ENCODE peak calls at places on chromosome 14, in eight cellular contexts. F is SJCRH30; T is H1; N is H9; O is stomach; E is aorta; A is lower lobe of right lung; I is CD4-positive, CD25-positive, alpha-beta regulatory T cell. S is an unnamed sample. For H3K4me1, the result is how much of the 10 kb centered on the place peaks cover.

GRCh38 chr14:65169351-65169750 is 67.0 kb upstream of the MAX start:
- DNase-seq in A (no peak), N (no peak), I (peak), T (no peak), E (no peak), O (no peak), F (no peak), S (no peak)

GRCh38 chr14:78448483-78449094 is 278.4 kb downstream of the NRXN3 start:
- DNase-seq in F (peak), T (peak), A (no peak), I (peak), O (peak), N (peak), E (no peak), S (peak)

GRCh38 chr14:64997108-64997794 is 10.6 kb downstream of the FNTB start:
- DNase-seq in A (no peak), T (no peak), E (no peak), F (no peak), I (no peak), N (no peak), O (no peak), S (no peak)

GRCh38 chr14:73717247-73717646 is 3.1 kb upstream of the PNMA1 start:
- DNase-seq in F (peak), E (no peak), T (no peak), A (no peak), N (no peak), I (no peak), O (no peak), S (peak)

GRCh38 chr14:65069874-65070709 is 32.2 kb downstream of the MAX start:
- DNase-seq in A (peak), O (peak), F (no peak), T (no peak), E (no peak), N (no peak), I (no peak), S (no peak)

GRCh38 chr14:74652541-74652940 is 40.5 kb upstream of the LTBP2 start:
- DNase-seq in F (peak), A (no peak), T (no peak), E (no peak), N (no peak), I (no peak), O (no peak), S (peak)

GRCh38 chr14:44962573-44963528 is 861 bp downstream of the TOGARAM1 start:
- DNase-seq in T (no peak), I (peak), N (no peak), F (peak), E (peak), O (peak), A (peak), S (no peak)

GRCh38 chr14:24329736-24330135 is 5.1 kb downstream of the ADCY4 start:
- DNase-seq in E (peak), N (no peak), I (no peak), A (peak), T (no peak), O (peak), F (no peak), S (no peak)

GRCh38 chr14:67265131-67265530 is 23.9 kb downstream of the PALS1 start:
- DNase-seq in O (no peak), A (no peak), F (no peak), E (no peak), I (no peak), N (no peak), T (no peak), S (no peak)

GRCh38 chr14:88568196-88568595 is 5.4 kb downstream of the ZC3H14 start:
- DNase-seq in N (no peak), F (no peak), A (no peak), E (no peak), T (no peak), O (no peak), I (no peak), S (no peak)

GRCh38 chr14:100340454-100340813 is 17.3 kb downstream of the SLC25A47 start:
- DNase-seq in I (no peak), E (no peak), N (no peak), O (no peak), A (no peak), T (no peak), F (no peak), S (no peak)

GRCh38 chr14:88184956-88185355 is 138.1 kb downstream of the KCNK10 start:
- DNase-seq in I (no peak), A (no peak), E (no peak), T (no peak), N (no peak), F (no peak), O (no peak), S (no peak)

GRCh38 chr14:104970231-104971068 is 7.7 kb downstream of the AHNAK2 start:
- DNase-seq in I (no peak), O (peak), E (peak), T (no peak), A (peak), F (peak), N (peak), S (peak)

DNA sequence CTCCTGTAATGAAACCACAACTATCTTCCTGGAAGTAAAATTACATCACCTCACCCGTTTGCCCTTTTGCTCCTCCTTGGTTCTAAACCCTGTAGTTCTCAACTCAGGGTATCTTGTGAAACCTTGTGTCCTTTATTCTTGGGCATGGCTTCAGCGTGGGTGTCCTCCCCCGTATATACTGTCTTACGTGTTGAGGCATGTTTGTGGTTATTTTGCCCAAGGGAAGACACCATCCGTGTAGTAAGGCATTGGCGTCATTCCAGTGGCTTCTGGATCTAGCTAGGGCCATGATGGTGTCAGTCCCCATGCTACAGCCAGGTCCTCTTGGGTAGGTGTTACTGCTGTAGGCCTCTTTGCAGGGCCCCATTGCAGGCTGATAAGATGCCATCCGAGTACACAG is 115.4 kb downstream of the ZFP36L1 start:
- DNase-seq in N (no peak), F (no peak), A (no peak), I (no peak), E (no peak), T (no peak), O (no peak), S (no peak)
- H3K4me1 ChIP-seq in N (under half), F (under half), A (under half), I (under half), E (under half), T (under half), O (half or more), S (under half)

DNA sequence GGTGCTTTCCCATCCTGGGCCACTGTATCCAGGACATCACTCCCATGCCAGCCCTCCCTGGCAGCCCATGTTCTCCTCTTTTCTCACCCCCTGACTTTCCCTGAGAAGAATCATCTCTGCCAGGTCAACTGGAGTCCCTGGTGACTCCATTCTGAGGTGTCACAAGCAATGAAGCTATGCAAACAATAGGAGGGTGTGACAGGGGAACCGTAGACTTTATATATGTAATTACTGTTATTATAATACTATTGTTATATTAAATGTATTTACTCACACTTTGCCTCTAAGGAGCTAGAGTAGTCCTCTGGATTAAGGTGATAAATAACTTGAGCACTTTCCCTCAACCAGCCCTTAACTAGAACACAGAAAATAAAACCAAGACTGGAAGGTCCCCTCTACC is 9.2 kb downstream of the ZNF219 start:
- DNase-seq in A (no peak), O (no peak), F (no peak), N (no peak), T (no peak), E (no peak), I (no peak), S (no peak)
- H3K4me1 ChIP-seq in A (under half), O (under half), F (under half), N (under half), T (under half), E (under half), I (under half), S (under half)

GRCh38 chr14:68291820-68292219 is 472.2 kb downstream of the RAD51B start:
- DNase-seq in O (no peak), I (no peak), F (peak), T (peak), N (peak), A (no peak), E (no peak), S (peak)
- H3K4me1 ChIP-seq in O (under half), I (under half), F (under half), T (under half), N (under half), A (under half), E (under half), S (under half)

GRCh38 chr14:51441001-51441400 is 201.0 kb downstream of the TMX1 start:
- DNase-seq in F (no peak), E (no peak), A (no peak), O (no peak), I (no peak), N (no peak), T (no peak), S (no peak)
- H3K4me1 ChIP-seq in F (under half), E (under half), A (under half), O (under half), I (under half), N (under half), T (under half), S (under half)

GRCh38 chr14:54647378-54647777 is 80.5 kb downstream of the SAMD4A start:
- DNase-seq in N (no peak), T (no peak), A (no peak), I (no peak), O (no peak), F (no peak), E (no peak), S (no peak)

GRCh38 chr14:54642950-54643695 is 76.2 kb downstream of the SAMD4A start:
- DNase-seq in T (peak), O (no peak), F (no peak), E (no peak), I (peak), N (no peak), A (no peak), S (no peak)

GRCh38 chr14:54650331-54651017 is 83.5 kb downstream of the SAMD4A start:
- DNase-seq in E (peak), F (peak), T (no peak), A (peak), I (no peak), N (no peak), O (no peak), S (no peak)

GRCh38 chr14:54643696-54644176 is 76.8 kb downstream of the SAMD4A start:
- DNase-seq in E (no peak), F (no peak), I (no peak), N (no peak), A (no peak), O (no peak), T (no peak), S (no peak)

GRCh38 chr14:54646576-54647130 is 79.7 kb downstream of the SAMD4A start:
- DNase-seq in N (no peak), O (no peak), T (no peak), E (no peak), A (no peak), I (no peak), F (no peak), S (no peak)
- H3K4me1 ChIP-seq in N (under half), O (under half), T (under half), E (under half), A (under half), I (under half), F (under half), S (under half)

GRCh38 chr14:103135333-103136075 is 12.2 kb downstream of the TNFAIP2 start:
- DNase-seq in A (no peak), I (no peak), N (no peak), F (no peak), O (no peak), E (no peak), T (no peak), S (no peak)
- H3K4me1 ChIP-seq in A (under half), I (under half), N (under half), F (under half), O (under half), E (under half), T (under half), S (under half)

DNA sequence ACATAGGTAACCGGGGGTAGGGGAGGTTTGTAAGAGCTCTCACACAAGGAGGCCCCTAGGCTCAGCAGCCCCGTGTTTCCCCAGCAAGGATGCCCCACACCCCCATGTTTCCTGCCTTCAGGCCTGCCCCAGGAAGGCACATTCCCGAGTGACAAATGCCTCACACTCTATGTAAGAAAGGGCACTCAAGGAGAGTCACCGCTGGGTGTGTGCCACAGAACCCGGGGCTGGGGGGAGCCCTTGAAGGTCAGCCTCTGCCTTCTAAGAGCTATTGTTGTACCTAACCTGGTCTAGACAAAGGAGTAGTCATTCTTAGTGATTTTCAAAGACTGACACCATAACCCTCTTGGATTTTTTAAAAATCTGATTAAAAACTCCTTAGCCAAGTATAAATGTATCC is 333.6 kb downstream of the DPF3 start:
- DNase-seq in O (peak), E (no peak), F (no peak), T (no peak), A (no peak), N (no peak), I (no peak), S (no peak)
- H3K4me1 ChIP-seq in O (under half), E (under half), F (under half), T (under half), A (under half), N (under half), I (under half), S (under half)

GRCh38 chr14:22534547-22534946 is 54.5 kb downstream of the DAD1 start:
- DNase-seq in N (no peak), T (no peak), O (no peak), F (no peak), I (no peak), E (no peak), A (no peak), S (no peak)
- H3K4me1 ChIP-seq in N (under half), T (under half), O (under half), F (under half), I (half or more), E (under half), A (under half), S (under half)

DNA sequence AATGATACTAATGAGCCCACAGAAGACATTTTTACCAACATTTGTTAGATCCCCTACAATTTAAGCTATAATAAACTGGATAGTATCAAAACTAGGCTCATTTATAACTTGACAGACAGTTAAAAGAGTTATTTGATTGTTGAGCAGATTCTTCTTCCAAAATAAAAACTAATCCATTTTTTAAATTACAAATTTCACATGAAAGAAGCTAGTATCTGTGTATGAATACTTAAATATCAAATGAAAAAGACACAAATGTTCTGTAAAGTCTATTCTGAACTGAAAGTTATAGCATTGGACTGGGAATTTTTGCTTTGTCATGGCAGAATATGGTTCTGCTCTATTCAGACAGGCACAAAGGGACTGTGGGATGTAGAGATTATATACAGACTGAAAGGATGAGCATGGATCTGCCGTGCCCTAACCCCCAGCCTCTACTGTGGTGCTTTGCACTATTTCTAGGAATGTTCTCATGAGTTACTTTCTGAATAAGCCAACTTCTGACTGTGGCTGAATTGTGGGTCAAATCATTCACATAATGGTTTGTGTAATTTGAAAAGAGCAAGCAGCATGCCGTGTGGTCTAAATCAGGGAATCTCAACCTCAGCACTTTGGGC is 352.7 kb downstream of the KCNH5 start:
- DNase-seq in F (no peak), N (no peak), T (no peak), I (no peak), E (no peak), A (no peak), O (no peak), S (no peak)
- H3K4me1 ChIP-seq in F (under half), N (under half), T (under half), I (under half), E (under half), A (under half), O (under half), S (under half)

DNA sequence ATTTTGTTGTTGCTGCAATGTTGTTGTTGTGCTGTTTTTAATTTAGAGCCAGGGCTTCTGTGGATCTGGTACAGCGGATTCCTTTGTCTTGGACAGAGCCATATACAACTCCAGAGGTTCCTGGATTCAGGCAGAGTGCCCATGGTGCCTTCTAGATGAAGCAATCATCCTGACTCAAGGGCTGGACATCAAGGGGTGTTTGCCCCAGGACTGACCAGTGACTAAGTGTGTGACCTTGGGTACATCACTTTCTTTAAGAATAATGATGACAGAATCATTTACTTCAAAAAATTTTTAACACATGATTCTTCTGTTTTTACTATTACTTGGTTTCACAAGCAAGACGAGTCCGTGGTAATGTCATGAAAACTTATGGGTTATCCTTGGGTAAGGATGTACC is 397.3 kb downstream of the ZFP36L1 start:
- DNase-seq in A (no peak), T (no peak), I (no peak), N (no peak), F (no peak), O (no peak), E (peak), S (no peak)
- H3K4me1 ChIP-seq in A (half or more), T (under half), I (under half), N (under half), F (under half), O (under half), E (under half), S (under half)